ENCODE peak calls at places on chromosomes 5 and 9, in four cellular contexts. L, H, T and W are unnamed samples.

GRCh38 chr5:148938535-148938907 is 112.1 kb downstream of the ADRB2 start:
- DNase-seq in T (no peak), H (no peak), L (no peak), W (no peak)

GRCh38 chr5:91556-92263 is at the start of gene PLEKHG4B:
- DNase-seq in L (peak), T (peak), H (no peak), W (no peak)

GRCh38 chr5:97112212-97112611 is 30.2 kb downstream of the LIX1 start:
- DNase-seq in T (no peak), H (no peak), L (no peak), W (no peak)

GRCh38 chr5:2157372-2157771 is 274.6 kb upstream of the IRX4 start:
- DNase-seq in H (no peak), T (no peak), L (no peak), W (no peak)

GRCh38 chr9:91378695-91379127 is 17.0 kb upstream of the AUH start:
- DNase-seq in H (no peak), L (no peak), T (no peak), W (peak)

GRCh38 chr9:3863114-3863528 is 337.3 kb upstream of the RFX3 start:
- DNase-seq in L (no peak), T (no peak), H (no peak), W (peak)

GRCh38 chr9:68950188-68950587 is 63.7 kb downstream of the PRKACG start:
- DNase-seq in H (no peak), T (no peak), L (no peak), W (no peak)

GRCh38 chr5:180161420-180162303 is 47.3 kb downstream of the RASGEF1C start:
- DNase-seq in L (no peak), H (no peak), T (no peak), W (no peak)

GRCh38 chr5:172280317-172280716 is 3.2 kb downstream of the UBTD2 start:
- DNase-seq in L (no peak), T (no peak), H (no peak), W (no peak)

GRCh38 chr9:18676501-18676900 is 202.5 kb downstream of the ADAMTSL1 start:
- DNase-seq in L (no peak), T (no peak), H (no peak), W (no peak)

GRCh38 chr5:122871669-122872068 is 26.3 kb downstream of the SNX24 start:
- DNase-seq in L (no peak), H (no peak), T (no peak), W (no peak)

GRCh38 chr9:13213337-13213736 is 66.2 kb downstream of the MPDZ start:
- DNase-seq in L (no peak), H (no peak), T (no peak), W (peak)

GRCh38 chr5:150931368-150931965 is 26.7 kb upstream of the ZNF300 start:
- DNase-seq in L (no peak), T (no peak), H (no peak), W (no peak)

GRCh38 chr9:95049761-95050160 is 267.7 kb downstream of the FANCC start:
- DNase-seq in L (no peak), H (no peak), T (no peak), W (no peak)

GRCh38 chr5:37717613-37718431 is 122.0 kb downstream of the GDNF start:
- DNase-seq in L (peak), H (no peak), T (no peak), W (peak)

GRCh38 chr9:22452415-22453010 is 5.9 kb downstream of the DMRTA1 start:
- DNase-seq in H (no peak), T (no peak), L (no peak), W (peak)

GRCh38 chr5:537098-537497 is 12.8 kb upstream of the SLC9A3 start:
- DNase-seq in L (no peak), H (no peak), T (no peak), W (no peak)

GRCh38 chr5:65070026-65070425 is 301.3 kb downstream of the CWC27 start:
- DNase-seq in H (no peak), T (no peak), L (no peak), W (no peak)